ENCODE peak calls at places on chromosomes 4 and X, in seven cellular contexts. R, I, B, H, J, L and X are unnamed samples.
A peak's percentile ranks its signal among the peaks of the same experiment; 100 is the strongest.

GRCh38 chr4:173014113-173014558 is 154.5 kb upstream of the GALNT7 start:
- DNase-seq in B (peak; percentile 55), H (peak; percentile 6), J (peak; percentile 44), I (no peak), L (peak; percentile 64), R (no peak), X (peak; percentile 73)

GRCh38 chrX:10015711-10016515 is 48.8 kb downstream of the CLDN34 start:
- DNase-seq in H (peak; percentile 39), I (peak; percentile 84), L (peak; percentile 54), R (no peak), B (no peak), J (no peak), X (peak; percentile 57)

GRCh38 chr4:36757623-36758311 is 476.4 kb downstream of the DTHD1 start:
- DNase-seq in J (no peak), B (no peak), H (no peak), I (no peak), L (no peak), R (no peak), X (no peak)

GRCh38 chrX:68416592-68416991 is 16.7 kb downstream of the OPHN1 start:
- DNase-seq in J (no peak), I (no peak), B (no peak), R (no peak), L (peak; percentile 84), H (peak; percentile 7), X (peak; percentile 46)

GRCh38 chr4:125125256-125125655 is 189.5 kb upstream of the FAT4 start:
- DNase-seq in B (no peak), L (no peak), H (no peak), J (no peak), I (no peak), R (no peak), X (peak; percentile 3)

GRCh38 chr4:145904413-145905177 is 34.0 kb downstream of the ZNF827 start:
- DNase-seq in L (no peak), B (no peak), J (no peak), R (no peak), I (no peak), H (no peak), X (no peak)

GRCh38 chr4:53478671-53479456 is 101.4 kb downstream of the FIP1L1 start:
- DNase-seq in I (no peak), L (peak; percentile 82), R (no peak), J (no peak), B (no peak), H (no peak), X (peak; percentile 11)

GRCh38 chrX:155148724-155149537 is 67.3 kb upstream of the VBP1 start:
- DNase-seq in J (peak; percentile 54), B (peak; percentile 3), H (peak; percentile 38), L (peak; percentile 31), R (no peak), I (no peak), X (peak; percentile 46)

GRCh38 chr4:88600129-88600849 is 8.0 kb downstream of the HERC3 start:
- DNase-seq in J (no peak), B (no peak), L (peak; percentile 84), I (no peak), H (no peak), R (no peak), X (peak; percentile 78)

GRCh38 chrX:50067435-50068292 is 133.1 kb downstream of the AKAP4 start:
- DNase-seq in R (no peak), B (peak; percentile 71), L (peak; percentile 44), J (peak; percentile 48), I (no peak), H (peak; percentile 45), X (peak; percentile 3)

GRCh38 chr4:108249397-108249796 is 80.7 kb upstream of the LEF1 start:
- DNase-seq in H (no peak), R (no peak), J (no peak), B (no peak), I (no peak), L (no peak), X (no peak)

GRCh38 chr4:42371306-42372063 is 25.8 kb upstream of the SHISA3 start:
- DNase-seq in R (peak; percentile 13), B (peak; percentile 18), L (peak; percentile 45), J (peak; percentile 21), H (no peak), I (no peak), X (peak; percentile 87)

GRCh38 chr4:101346562-101347266 is 612 bp downstream of the PPP3CA start:
- DNase-seq in B (no peak), L (peak; percentile 52), H (peak; percentile 37), R (no peak), I (peak; percentile 91), J (peak; percentile 27), X (peak; percentile 65)

GRCh38 chrX:119482497-119483480 is 14.5 kb downstream of the SLC25A5 start:
- DNase-seq in B (peak; percentile 55), I (peak; percentile 81), R (no peak), J (peak; percentile 84), L (peak; percentile 82), H (peak; percentile 80), X (peak; percentile 65)

GRCh38 chr4:53653484-53654053 is 62.3 kb upstream of the LNX1 start:
- DNase-seq in H (peak; percentile 10), R (no peak), I (peak; percentile 80), L (peak; percentile 73), J (no peak), B (no peak), X (peak; percentile 36)

GRCh38 chrX:45769919-45770582 is 569.4 kb upstream of the DIPK2B start:
- DNase-seq in R (no peak), I (peak; percentile 91), J (peak; percentile 55), L (peak; percentile 95), B (no peak), H (peak; percentile 84), X (peak; percentile 92)

GRCh38 chr4:7387925-7388324 is 46.8 kb downstream of the PSAPL1 start:
- DNase-seq in B (no peak), I (peak; percentile 43), L (no peak), R (no peak), H (no peak), J (no peak), X (no peak)

GRCh38 chr4:126778348-126778747 is 854.4 kb upstream of the INTU start:
- DNase-seq in H (no peak), I (no peak), L (peak; percentile 79), R (no peak), J (no peak), B (no peak), X (peak; percentile 61)